ENCODE peak calls at places on chromosomes 3 and 15, in eight cellular contexts. One of them, this sample, is unnamed.

GRCh38 chr3:190318666-190319065 is 3.6 kb downstream of the CLDN1 start:
- DNase-seq in NCI-H2107: no peak
- DNase-seq in AG08396: no peak
- DNase-seq in LoVo: no peak
- DNase-seq in stimulated activated CD4-positive, alpha-beta T cell treated with anti-CD3 and anti-CD28 coated beads, Interleukin-2, amount 100 ng/mL, for 48 hours: no peak
- DNase-seq in mesothelial cell of epicardium: no peak
- DNase-seq in G401: no peak
- DNase-seq in T follicular helper cell: no peak
- DNase-seq in this sample: peak; percentile 55

GRCh38 chr15:44710236-44711088 is 661 bp downstream of the PATL2 start:
- DNase-seq in NCI-H2107: no peak
- DNase-seq in AG08396: no peak
- DNase-seq in LoVo: no peak
- DNase-seq in stimulated activated CD4-positive, alpha-beta T cell treated with anti-CD3 and anti-CD28 coated beads, Interleukin-2, amount 100 ng/mL, for 48 hours: no peak
- DNase-seq in mesothelial cell of epicardium: no peak
- DNase-seq in G401: no peak
- DNase-seq in T follicular helper cell: no peak
- DNase-seq in this sample: no peak

GRCh38 chr3:4997946-4998345 is 18.7 kb downstream of the BHLHE40 start:
- DNase-seq in NCI-H2107: no peak
- DNase-seq in AG08396: no peak
- DNase-seq in LoVo: no peak
- DNase-seq in stimulated activated CD4-positive, alpha-beta T cell treated with anti-CD3 and anti-CD28 coated beads, Interleukin-2, amount 100 ng/mL, for 48 hours: no peak
- DNase-seq in mesothelial cell of epicardium: no peak
- DNase-seq in G401: no peak
- DNase-seq in T follicular helper cell: no peak
- DNase-seq in this sample: no peak

GRCh38 chr15:57486807-57487206 is 104.9 kb upstream of the MYZAP start:
- DNase-seq in NCI-H2107: no peak
- DNase-seq in AG08396: no peak
- DNase-seq in LoVo: no peak
- DNase-seq in stimulated activated CD4-positive, alpha-beta T cell treated with anti-CD3 and anti-CD28 coated beads, Interleukin-2, amount 100 ng/mL, for 48 hours: no peak
- DNase-seq in mesothelial cell of epicardium: no peak
- DNase-seq in G401: no peak
- DNase-seq in T follicular helper cell: no peak
- DNase-seq in this sample: no peak

GRCh38 chr3:56125358-56126005 is 342.8 kb downstream of the ERC2 start:
- DNase-seq in NCI-H2107: no peak
- DNase-seq in AG08396: peak; percentile 35
- DNase-seq in LoVo: no peak
- DNase-seq in stimulated activated CD4-positive, alpha-beta T cell treated with anti-CD3 and anti-CD28 coated beads, Interleukin-2, amount 100 ng/mL, for 48 hours: no peak
- DNase-seq in mesothelial cell of epicardium: no peak
- DNase-seq in G401: no peak
- DNase-seq in T follicular helper cell: no peak
- DNase-seq in this sample: no peak

GRCh38 chr3:156723182-156723619 is 48.8 kb downstream of the TIPARP start:
- DNase-seq in NCI-H2107: no peak
- DNase-seq in AG08396: peak; percentile 21
- DNase-seq in LoVo: no peak
- DNase-seq in stimulated activated CD4-positive, alpha-beta T cell treated with anti-CD3 and anti-CD28 coated beads, Interleukin-2, amount 100 ng/mL, for 48 hours: no peak
- DNase-seq in mesothelial cell of epicardium: no peak
- DNase-seq in G401: no peak
- DNase-seq in T follicular helper cell: no peak
- DNase-seq in this sample: no peak

GRCh38 chr15:69074011-69074842 is 59.7 kb downstream of the NOX5 start:
- DNase-seq in NCI-H2107: peak; percentile 22
- DNase-seq in AG08396: peak; percentile 59
- DNase-seq in LoVo: peak; percentile 79
- DNase-seq in stimulated activated CD4-positive, alpha-beta T cell treated with anti-CD3 and anti-CD28 coated beads, Interleukin-2, amount 100 ng/mL, for 48 hours: no peak
- DNase-seq in mesothelial cell of epicardium: peak; percentile 70
- DNase-seq in G401: peak; percentile 91
- DNase-seq in T follicular helper cell: no peak
- DNase-seq in this sample: peak; percentile 60

GRCh38 chr15:78093242-78094020 is 1.1 kb downstream of the SH2D7 start:
- DNase-seq in NCI-H2107: no peak
- DNase-seq in AG08396: peak; percentile 78
- DNase-seq in LoVo: no peak
- DNase-seq in stimulated activated CD4-positive, alpha-beta T cell treated with anti-CD3 and anti-CD28 coated beads, Interleukin-2, amount 100 ng/mL, for 48 hours: no peak
- DNase-seq in mesothelial cell of epicardium: no peak
- DNase-seq in G401: no peak
- DNase-seq in T follicular helper cell: no peak
- DNase-seq in this sample: no peak

GRCh38 chr3:194091141-194091540 is 44.8 kb upstream of the HES1 start:
- DNase-seq in NCI-H2107: no peak
- DNase-seq in AG08396: no peak
- DNase-seq in LoVo: peak; percentile 12
- DNase-seq in stimulated activated CD4-positive, alpha-beta T cell treated with anti-CD3 and anti-CD28 coated beads, Interleukin-2, amount 100 ng/mL, for 48 hours: no peak
- DNase-seq in mesothelial cell of epicardium: no peak
- DNase-seq in G401: no peak
- DNase-seq in T follicular helper cell: no peak
- DNase-seq in this sample: no peak